ENCODE peak calls at places on chromosomes 12 and 14, in four cellular contexts. L is DND-41, V is colonic mucosa, Z is nephron progenitor cell. A is an unnamed sample.

GRCh38 chr12:79006306-79006705 is 141.7 kb downstream of the SYT1 start:
- DNase-seq in L (no peak), V (no peak), Z (no peak), A (no peak)

GRCh38 chr12:75933136-75933535 is 98.4 kb downstream of the PHLDA1 start:
- DNase-seq in L (no peak), V (no peak), Z (no peak), A (no peak)

GRCh38 chr12:18250313-18250916 is 10.9 kb upstream of the PIK3C2G start:
- DNase-seq in L (peak; percentile 5), V (peak; percentile 38), Z (peak; percentile 24), A (no peak)

GRCh38 chr12:31492599-31493196 is 98.2 kb downstream of the DENND5B start:
- DNase-seq in L (no peak), V (no peak), Z (no peak), A (no peak)

GRCh38 chr14:99322731-99323599 is 51.0 kb upstream of the BCL11B start:
- DNase-seq in L (no peak), V (no peak), Z (no peak), A (no peak)

GRCh38 chr12:9133243-9133938 is 17.7 kb upstream of the A2M start:
- DNase-seq in L (no peak), V (no peak), Z (no peak), A (no peak)

GRCh38 chr14:75003250-75004027 is 718 bp downstream of the EIF2B2 start:
- DNase-seq in L (no peak), V (peak; percentile 23), Z (peak; percentile 8), A (no peak)

GRCh38 chr12:42855362-42855950 is 265.9 kb upstream of the PRICKLE1 start:
- DNase-seq in L (no peak), V (no peak), Z (no peak), A (no peak)

GRCh38 chr14:102544745-102545460 is 35.3 kb upstream of the ANKRD9 start:
- DNase-seq in L (no peak), V (peak; percentile 75), Z (no peak), A (no peak)

GRCh38 chr12:23949212-23950010 is at the start of gene SOX5:
- DNase-seq in L (no peak), V (no peak), Z (peak; percentile 45), A (no peak)

GRCh38 chr14:61950340-61950739 is 188.1 kb downstream of the SNAPC1 start:
- DNase-seq in L (no peak), V (no peak), Z (no peak), A (no peak)

DNA sequence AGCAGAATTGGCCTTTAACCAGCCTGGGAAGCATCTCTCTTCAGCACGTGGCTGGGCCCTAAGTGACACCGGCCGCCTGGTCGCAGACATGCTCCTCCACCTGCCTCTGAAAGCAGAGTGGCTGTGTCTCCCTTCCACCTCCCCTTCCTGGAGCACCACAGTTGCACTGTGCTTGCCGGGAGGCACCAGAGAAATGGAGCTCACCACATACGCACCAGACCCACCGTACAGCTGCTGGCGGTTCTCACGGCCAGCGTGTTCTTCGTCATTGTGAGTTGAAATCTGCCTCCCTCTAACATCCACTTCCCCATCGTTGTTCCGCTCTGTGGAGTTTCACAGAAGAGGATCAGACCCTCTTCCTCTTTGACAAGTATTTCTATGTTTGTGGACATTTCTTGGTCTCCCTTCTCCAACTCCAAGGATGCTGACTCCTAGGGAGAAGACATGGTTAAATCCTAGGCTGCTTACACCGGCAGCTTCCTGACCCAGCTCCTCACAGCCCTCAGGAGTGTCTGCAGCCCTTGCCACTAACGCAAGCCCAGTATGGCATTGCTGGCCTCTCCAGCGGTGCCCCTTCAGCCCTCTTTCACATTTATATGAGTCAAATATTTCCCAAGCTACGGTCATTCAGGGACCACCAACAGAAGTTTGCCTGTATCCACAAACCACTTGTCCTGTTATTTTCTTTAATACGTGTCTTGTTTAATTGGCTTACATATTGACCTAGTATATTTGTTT is 11.5 kb upstream of the KRT5 start:
- DNase-seq in L (no peak), V (no peak), Z (no peak), A (no peak)
- TF ChIP-seq CTCF in L (no peak), V (no peak), Z (no peak), A (no peak)

GRCh38 chr12:121578230-121579189 is 2.3 kb downstream of the KDM2B start:
- DNase-seq in L (no peak), V (peak; percentile 40), Z (peak; percentile 67), A (no peak)
- TF ChIP-seq CTCF in L (no peak), V (no peak), Z (no peak), A (no peak)

GRCh38 chr14:57189070-57189469 is 79.6 kb downstream of the EXOC5 start:
- DNase-seq in L (no peak), V (no peak), Z (no peak), A (no peak)
- TF ChIP-seq CTCF in L (peak; percentile 25), V (no peak), Z (no peak), A (no peak)

GRCh38 chr12:119299130-119299529 is 35.4 kb upstream of the CCDC60 start:
- DNase-seq in L (no peak), V (no peak), Z (no peak), A (no peak)
- TF ChIP-seq CTCF in L (no peak), V (no peak), Z (no peak), A (no peak)

GRCh38 chr12:29593001-29593400 is 95.5 kb upstream of the OVCH1 start:
- DNase-seq in L (no peak), V (no peak), Z (no peak), A (no peak)

GRCh38 chr12:29595071-29595755 is 97.7 kb upstream of the OVCH1 start:
- DNase-seq in L (no peak), V (no peak), Z (no peak), A (no peak)

GRCh38 chr12:29589271-29589670 is 91.8 kb upstream of the OVCH1 start:
- DNase-seq in L (no peak), V (no peak), Z (no peak), A (no peak)

GRCh38 chr12:29591140-29592020 is 93.9 kb upstream of the OVCH1 start:
- DNase-seq in L (no peak), V (no peak), Z (peak; percentile 50), A (no peak)

DNA sequence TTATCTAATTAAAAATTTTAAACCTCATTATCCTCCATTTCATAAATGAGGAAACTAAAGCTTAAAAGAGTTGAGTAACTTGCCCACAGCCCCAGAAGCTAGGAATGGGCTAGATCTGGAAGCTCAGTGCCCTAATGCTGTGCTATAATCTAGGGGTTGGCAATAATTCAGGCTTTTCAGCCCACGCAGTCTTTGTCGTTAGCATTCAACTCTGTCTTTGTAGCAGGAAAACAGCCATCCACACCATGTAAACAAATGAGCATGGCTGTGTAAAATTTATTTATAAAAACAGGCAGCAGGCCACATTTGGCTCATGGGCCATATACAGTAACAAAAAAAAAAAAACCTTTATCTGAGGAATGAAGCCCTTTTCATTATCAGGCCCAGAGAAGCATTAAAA is 92.4 kb upstream of the OVCH1 start:
- DNase-seq in L (no peak), V (no peak), Z (no peak), A (no peak)
- TF ChIP-seq CTCF in L (no peak), V (no peak), Z (no peak), A (no peak)

GRCh38 chr14:85003805-85004204 is 526.1 kb upstream of the FLRT2 start:
- DNase-seq in L (no peak), V (no peak), Z (no peak), A (no peak)
- TF ChIP-seq CTCF in L (no peak), V (no peak), Z (no peak), A (no peak)

GRCh38 chr14:84859116-84859515 is 670.8 kb upstream of the FLRT2 start:
- DNase-seq in L (no peak), V (no peak), Z (no peak), A (no peak)
- TF ChIP-seq CTCF in L (no peak), V (no peak), Z (no peak), A (no peak)

GRCh38 chr12:132217800-132218518 is 73.7 kb downstream of the NOC4L start:
- DNase-seq in L (no peak), V (no peak), Z (no peak), A (no peak)

GRCh38 chr12:132217371-132217770 is 73.1 kb downstream of the NOC4L start:
- DNase-seq in L (no peak), V (no peak), Z (no peak), A (no peak)

GRCh38 chr12:132218915-132219314 is 74.7 kb downstream of the NOC4L start:
- DNase-seq in L (peak; percentile 29), V (no peak), Z (peak; percentile 48), A (no peak)

GRCh38 chr12:132218519-132218860 is 74.2 kb downstream of the NOC4L start:
- DNase-seq in L (no peak), V (no peak), Z (peak; percentile 1), A (no peak)

DNA sequence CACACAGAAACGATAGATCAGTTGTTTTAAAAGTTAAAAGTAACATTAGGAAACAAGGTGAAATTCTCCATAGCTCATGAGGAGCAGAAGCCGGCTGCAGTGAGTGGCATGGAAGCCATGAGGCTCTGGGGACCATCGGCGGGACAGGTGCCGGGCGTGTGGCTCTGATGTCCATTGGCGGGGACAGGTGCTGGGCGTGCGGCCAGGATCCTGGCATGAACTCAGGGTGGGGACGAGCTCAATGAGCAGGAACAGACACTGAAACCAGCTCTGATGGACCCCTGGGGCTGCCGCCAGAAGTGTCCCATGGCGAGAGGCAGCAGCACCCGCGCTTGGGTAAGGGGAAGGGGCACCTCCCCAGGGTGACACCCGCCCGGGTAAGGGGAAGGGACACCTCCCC is 75.1 kb downstream of the NOC4L start:
- DNase-seq in L (no peak), V (no peak), Z (peak; percentile 1), A (no peak)
- TF ChIP-seq CTCF in L (no peak), V (no peak), Z (no peak), A (no peak)

DNA sequence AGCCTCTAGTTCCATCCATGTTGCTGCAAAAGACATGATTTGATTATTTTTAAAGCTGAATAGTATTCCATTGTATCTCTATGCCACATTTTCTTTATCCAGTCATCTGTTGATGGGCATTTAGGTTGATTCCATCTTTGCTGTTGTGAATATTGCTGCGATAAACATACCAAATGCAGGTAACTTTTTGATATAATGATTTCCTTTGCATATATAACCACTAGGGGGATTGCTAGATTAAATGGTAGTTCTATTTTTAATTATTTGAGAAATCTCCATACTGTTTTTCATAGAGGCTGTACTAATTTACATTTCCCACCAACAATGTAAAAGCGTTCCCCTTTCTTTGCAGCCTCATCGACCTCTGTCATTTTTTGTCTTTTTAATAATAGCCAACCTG is 342.5 kb downstream of the MDGA2 start:
- DNase-seq in L (no peak), V (no peak), Z (no peak), A (no peak)
- TF ChIP-seq CTCF in L (no peak), V (no peak), Z (peak; percentile 9), A (no peak)

GRCh38 chr14:69108358-69108757 is 44.6 kb downstream of the DCAF5 start:
- DNase-seq in L (no peak), V (no peak), Z (no peak), A (no peak)

GRCh38 chr14:69105326-69105725 is 47.6 kb downstream of the DCAF5 start:
- DNase-seq in L (no peak), V (no peak), Z (no peak), A (no peak)

GRCh38 chr14:69106451-69106850 is 46.5 kb downstream of the DCAF5 start:
- DNase-seq in L (no peak), V (no peak), Z (no peak), A (no peak)

DNA sequence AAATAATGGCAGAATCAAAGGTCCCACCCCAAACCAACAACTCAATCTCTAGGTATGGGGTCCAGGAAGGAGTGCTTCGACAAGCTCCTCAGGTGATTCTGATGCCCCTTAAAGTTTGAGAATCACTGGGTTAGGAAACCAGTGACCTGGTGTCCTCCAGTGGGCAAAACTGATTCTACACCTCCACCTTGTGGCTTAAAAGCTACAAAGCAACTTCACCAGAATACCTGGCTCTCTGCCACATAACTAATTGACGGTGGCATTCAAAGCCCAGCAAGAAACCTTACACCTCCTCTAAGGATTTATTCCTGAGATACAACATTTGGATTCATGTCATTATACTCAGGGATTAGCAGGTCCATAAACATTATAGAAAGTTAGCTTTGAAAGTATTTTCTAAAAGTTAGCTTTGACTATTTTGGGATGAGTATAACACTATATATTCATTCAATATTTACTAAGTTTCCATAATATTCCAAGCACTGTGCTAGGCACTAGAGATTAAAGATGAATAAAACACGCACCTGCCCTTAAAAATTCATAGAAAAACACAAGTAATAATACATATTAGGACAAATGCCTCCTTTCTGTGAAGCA is 45.4 kb downstream of the DCAF5 start:
- DNase-seq in L (peak; percentile 44), V (peak; percentile 53), Z (peak; percentile 19), A (no peak)
- TF ChIP-seq CTCF in L (peak; percentile 75), V (peak; percentile 48), Z (peak; percentile 68), A (peak; percentile 26)